ENCODE peak calls at places on chromosome 22, in five cellular contexts. Z is AG04450, F is lower lobe of right lung, V is progenitor cell of endocrine pancreas, K is PC-3. O is an unnamed sample.

GRCh38 chr22:29315286-29316195 is at the start of gene RASL10A:
- DNase-seq in K (no peak), V (no peak), Z (no peak), F (peak), O (no peak)

GRCh38 chr22:22955866-22956535 is 68.4 kb downstream of the IGLL5 start:
- DNase-seq in Z (peak), F (peak), V (peak), K (peak), O (peak)

GRCh38 chr22:29629382-29630179 is 26.1 kb downstream of the NF2 start:
- DNase-seq in Z (no peak), F (no peak), V (no peak), K (peak), O (no peak)

GRCh38 chr22:46092646-46093410 is 57.5 kb upstream of the PPARA start:
- DNase-seq in K (no peak), V (no peak), Z (no peak), F (no peak), O (no peak)

GRCh38 chr22:22961574-22961973 is 74.0 kb downstream of the IGLL5 start:
- DNase-seq in F (no peak), Z (no peak), V (no peak), K (no peak), O (no peak)

GRCh38 chr22:22883090-22883727 is 4.4 kb upstream of the IGLL5 start:
- DNase-seq in K (no peak), Z (no peak), F (no peak), V (no peak), O (no peak)

GRCh38 chr22:41598081-41598480 is 8.4 kb upstream of the PMM1 start:
- DNase-seq in V (no peak), F (no peak), K (peak), Z (no peak), O (peak)

GRCh38 chr22:35894937-35895708 is 133.5 kb downstream of the RBFOX2 start:
- DNase-seq in V (no peak), K (peak), F (no peak), Z (peak), O (peak)

GRCh38 chr22:46665151-46665695 is 45.0 kb downstream of the GRAMD4 start:
- DNase-seq in V (no peak), K (no peak), Z (no peak), F (no peak), O (no peak)

GRCh38 chr22:22928666-22929380 is 41.2 kb downstream of the IGLL5 start:
- DNase-seq in V (no peak), Z (no peak), F (peak), K (peak), O (peak)

GRCh38 chr22:50700387-50701075 is 27.9 kb downstream of the SHANK3 start:
- DNase-seq in F (peak), Z (no peak), V (no peak), K (no peak), O (no peak)

GRCh38 chr22:29473001-29473400 is 7.0 kb upstream of the NEFH start:
- DNase-seq in K (no peak), Z (no peak), F (no peak), V (no peak), O (no peak)

GRCh38 chr22:22779213-22779612 is 108.4 kb upstream of the IGLL5 start:
- DNase-seq in F (no peak), K (no peak), Z (no peak), V (no peak), O (no peak)

GRCh38 chr22:40605676-40606250 is 30.8 kb downstream of the MRTFA start:
- DNase-seq in V (no peak), Z (no peak), F (no peak), K (no peak), O (peak)

GRCh38 chr22:50684501-50684900 is 11.9 kb downstream of the SHANK3 start:
- DNase-seq in Z (no peak), K (no peak), F (no peak), V (peak), O (no peak)

GRCh38 chr22:24744638-24745037 is 29.9 kb downstream of the PIWIL3 start:
- DNase-seq in K (no peak), V (no peak), F (no peak), Z (no peak), O (peak)

GRCh38 chr22:27881404-27881803 is 37.7 kb downstream of the PITPNB start:
- DNase-seq in V (no peak), F (no peak), K (no peak), Z (peak), O (peak)

GRCh38 chr22:48369789-48370507 is 1457.7 kb downstream of the BRD1 start:
- DNase-seq in V (no peak), Z (no peak), K (no peak), F (no peak), O (no peak)

GRCh38 chr22:46078241-46079092 is 71.9 kb upstream of the PPARA start:
- DNase-seq in V (no peak), K (peak), Z (no peak), F (peak), O (peak)

GRCh38 chr22:45692549-45692948 is 20.9 kb downstream of the ATXN10 start:
- DNase-seq in F (no peak), V (no peak), Z (no peak), K (peak), O (peak)

GRCh38 chr22:45512363-45512762 is 9.7 kb downstream of the FBLN1 start:
- DNase-seq in Z (no peak), V (no peak), K (no peak), F (no peak), O (no peak)

GRCh38 chr22:32020117-32020516 is 22.9 kb upstream of the SLC5A1 start:
- DNase-seq in K (peak), V (no peak), F (no peak), Z (peak), O (peak)

GRCh38 chr22:49112661-49113626 is 714.7 kb downstream of the BRD1 start:
- DNase-seq in V (no peak), F (no peak), Z (no peak), K (no peak), O (no peak)

GRCh38 chr22:42780070-42780540 is 59.4 kb upstream of the A4GALT start:
- DNase-seq in F (no peak), Z (peak), V (peak), K (peak), O (peak)

GRCh38 chr22:49935561-49935960 is 17.1 kb downstream of the CRELD2 start:
- DNase-seq in V (no peak), Z (no peak), K (no peak), F (no peak), O (peak)

GRCh38 chr22:49021926-49022815 is 805.5 kb downstream of the BRD1 start:
- DNase-seq in V (no peak), Z (no peak), K (no peak), F (peak), O (no peak)

GRCh38 chr22:42473484-42474193 is 41.4 kb upstream of the NFAM1 start:
- DNase-seq in V (no peak), F (no peak), K (peak), Z (peak), O (peak)

GRCh38 chr22:45197606-45198462 is 34.1 kb downstream of the NUP50 start:
- DNase-seq in F (peak), K (no peak), V (no peak), Z (no peak), O (no peak)

GRCh38 chr22:46922037-46922436 is 159.6 kb downstream of the TBC1D22A start:
- DNase-seq in K (no peak), F (no peak), V (no peak), Z (no peak), O (no peak)

GRCh38 chr22:28279888-28280287 is 360.8 kb upstream of the PITPNB start:
- DNase-seq in K (no peak), Z (peak), V (no peak), F (no peak), O (no peak)

GRCh38 chr22:44190381-44190976 is 9.8 kb downstream of the PARVG start:
- DNase-seq in V (no peak), K (no peak), F (no peak), Z (no peak), O (no peak)

GRCh38 chr22:46086577-46087335 is 63.6 kb upstream of the PPARA start:
- DNase-seq in F (peak), K (no peak), V (no peak), Z (no peak), O (no peak)

GRCh38 chr22:28887725-28888459 is 4.5 kb downstream of the ZNRF3 start:
- DNase-seq in K (no peak), V (no peak), Z (no peak), F (no peak), O (no peak)

GRCh38 chr22:17787159-17788022 is 13.1 kb upstream of the BID start:
- DNase-seq in K (no peak), V (no peak), Z (no peak), F (no peak), O (no peak)

GRCh38 chr22:17788023-17788330 is 13.7 kb upstream of the BID start:
- DNase-seq in K (no peak), F (no peak), Z (no peak), V (no peak), O (no peak)

GRCh38 chr22:17789379-17790200 is 15.3 kb upstream of the BID start:
- DNase-seq in K (no peak), V (no peak), Z (no peak), F (no peak), O (no peak)

GRCh38 chr22:17786435-17787158 is 12.3 kb upstream of the BID start:
- DNase-seq in F (peak), V (no peak), K (no peak), Z (no peak), O (peak)

DNA sequence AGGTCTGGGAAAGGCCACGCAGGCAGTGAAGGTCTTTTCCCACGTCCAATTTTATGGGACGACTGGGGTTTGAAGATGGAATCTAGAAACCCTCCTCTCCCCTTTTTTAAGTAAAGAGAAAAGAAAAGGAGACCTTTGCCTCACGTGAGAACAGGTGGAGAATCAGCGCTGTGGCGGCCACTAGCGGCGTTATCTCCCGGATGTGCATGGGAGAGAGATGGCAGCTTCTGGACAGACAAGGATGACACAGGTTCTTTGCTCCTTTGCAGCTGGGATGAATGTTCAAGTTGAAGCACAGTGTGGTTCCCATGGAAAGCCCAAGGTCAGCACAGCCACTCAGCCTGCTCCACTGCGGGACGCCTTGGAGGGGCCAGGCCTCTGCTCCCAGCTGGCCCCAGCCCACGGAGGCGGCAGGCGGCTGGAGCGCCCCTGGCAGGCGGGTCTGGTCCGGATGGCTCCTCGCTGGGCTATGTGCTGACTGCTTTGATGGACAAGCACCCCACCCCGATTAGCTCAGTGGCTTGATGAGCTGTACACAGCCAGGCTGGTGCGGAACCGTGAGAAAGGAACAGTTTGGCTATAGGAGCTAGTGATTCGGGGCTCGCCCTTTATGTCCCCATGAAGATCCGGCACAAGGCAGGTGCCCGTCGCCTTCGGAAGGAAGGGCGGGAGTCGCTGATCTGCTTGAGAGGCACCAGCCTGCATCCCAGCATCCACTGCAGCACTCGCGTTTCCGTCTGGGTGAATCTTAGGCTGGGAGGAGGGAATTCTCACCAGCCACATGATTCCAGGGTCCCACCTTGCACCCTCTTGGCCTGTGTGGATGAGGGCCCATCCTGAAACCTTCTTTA is 14.5 kb upstream of the BID start:
- DNase-seq in Z (no peak), V (no peak), F (no peak), K (no peak), O (no peak)
- TF ChIP-seq CTCF in Z (peak), V (no peak), F (no peak), K (no peak), O (no peak)

GRCh38 chr22:19492504-19493174 is 12.9 kb downstream of the CDC45 start:
- DNase-seq in K (no peak), V (no peak), Z (no peak), F (no peak), O (no peak)
- TF ChIP-seq CTCF in K (no peak), V (no peak), Z (no peak), F (no peak), O (no peak)

DNA sequence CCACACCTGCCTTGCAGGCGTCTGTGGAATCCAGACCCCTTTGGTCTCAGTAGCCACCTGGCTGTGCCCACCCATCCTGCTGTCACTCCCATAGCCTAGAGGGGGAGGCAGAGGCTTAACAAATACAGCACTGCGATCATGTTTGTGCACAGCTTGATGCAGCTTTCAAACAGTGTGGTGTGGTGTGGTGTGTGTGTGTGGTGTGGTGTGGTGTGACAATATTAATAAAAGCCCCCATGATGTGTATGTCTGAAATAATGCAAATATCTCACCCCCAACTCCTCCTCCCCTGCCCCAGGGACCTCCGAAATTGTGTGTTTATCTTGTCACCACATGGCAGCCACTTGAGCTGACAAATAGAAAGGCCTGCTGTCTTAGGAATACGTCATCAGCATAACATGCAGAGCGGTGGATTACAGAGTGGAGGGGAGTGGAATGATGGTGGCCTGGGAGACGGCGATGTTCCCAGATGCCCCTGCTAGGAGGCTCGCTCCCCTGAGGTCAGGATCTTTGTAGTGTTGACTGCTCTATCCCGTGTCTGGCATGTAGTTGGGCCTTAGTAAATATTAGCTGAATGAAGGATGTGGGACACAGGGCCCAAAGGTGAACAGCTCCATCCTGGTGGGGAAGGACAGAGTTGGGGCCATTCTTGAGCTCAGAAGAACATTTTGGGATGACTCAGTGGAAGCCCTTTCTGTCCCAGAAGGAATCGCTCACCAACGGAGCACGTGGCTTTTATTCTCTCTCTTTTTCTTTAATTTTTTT is 2.8 kb downstream of the PDXP start:
- DNase-seq in Z (peak), K (peak), F (no peak), V (no peak), O (peak)
- TF ChIP-seq CTCF in Z (peak), K (peak), F (peak), V (peak), O (peak)

DNA sequence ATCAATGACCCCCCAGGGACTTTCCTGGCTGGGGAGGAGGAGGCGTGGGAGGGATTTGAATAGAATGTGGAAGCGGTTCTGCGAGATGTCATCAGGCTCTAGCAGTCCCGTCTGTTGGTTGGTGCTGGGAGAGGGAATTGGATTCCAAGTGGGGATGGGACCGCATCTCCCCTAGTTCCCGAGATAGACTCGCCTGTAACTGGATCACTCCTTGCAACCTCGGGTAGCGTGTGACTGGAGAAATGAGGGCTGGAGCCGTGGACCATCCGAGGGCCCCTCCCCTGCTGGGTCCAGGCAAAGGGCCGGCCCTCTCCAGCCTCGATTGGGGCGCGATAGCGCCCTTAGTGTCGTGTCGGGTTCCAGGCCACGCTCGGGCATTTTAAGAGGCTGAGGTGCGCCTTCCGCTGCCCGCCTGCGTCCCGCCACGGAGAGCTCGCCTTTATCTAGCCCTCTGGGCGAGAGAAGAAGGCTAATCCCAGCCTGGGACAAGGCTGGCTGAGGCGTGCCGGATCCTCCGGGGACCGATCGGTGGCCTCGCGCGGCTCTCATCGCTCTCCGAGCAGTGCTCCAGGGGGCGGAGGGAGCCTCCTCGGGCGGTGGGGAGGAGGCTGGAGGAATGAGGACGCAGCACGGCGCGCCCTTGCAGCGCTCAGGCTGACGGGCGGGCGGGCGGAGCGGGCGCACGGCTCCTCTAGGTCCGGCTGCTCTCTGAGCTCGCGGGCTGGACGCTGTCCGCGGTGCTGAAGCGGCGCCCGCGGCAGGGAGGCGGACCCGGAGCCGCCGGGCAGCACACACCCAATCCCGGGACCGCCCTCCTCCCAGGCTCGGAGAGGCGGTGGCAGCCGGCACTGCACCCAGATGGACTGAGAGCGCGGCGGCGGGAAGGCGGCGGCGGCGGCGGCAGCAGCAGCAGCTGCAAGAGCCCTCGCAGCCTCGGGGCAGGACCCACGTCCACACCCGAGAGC is 107.8 kb downstream of the OSBP2 start:
- DNase-seq in Z (peak), K (peak), V (peak), F (peak), O (peak)
- TF ChIP-seq CTCF in Z (peak), K (no peak), V (peak), F (peak), O (no peak)

DNA sequence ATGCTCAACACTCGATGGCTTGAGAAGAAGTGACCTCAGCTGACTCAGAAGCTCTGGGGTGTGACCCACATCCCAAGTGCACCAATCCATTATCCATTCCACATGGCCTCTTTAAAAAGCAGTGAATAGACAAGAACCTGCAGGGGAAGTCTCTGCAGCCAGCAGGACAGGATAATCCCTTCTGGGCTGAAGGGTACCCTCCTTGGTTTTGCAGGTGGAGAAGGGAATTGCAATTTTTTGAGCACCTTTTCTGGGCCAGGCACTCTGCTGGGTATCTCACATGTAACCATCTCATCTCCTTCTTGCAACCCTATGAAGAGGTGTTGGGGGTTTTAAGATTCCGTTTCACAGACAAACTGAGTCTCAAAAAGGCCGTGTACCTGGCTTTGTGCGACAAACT is 76.6 kb downstream of the MYO18B start:
- DNase-seq in Z (no peak), V (no peak), K (no peak), F (no peak), O (no peak)
- TF ChIP-seq CTCF in Z (no peak), V (no peak), K (no peak), F (no peak), O (no peak)

GRCh38 chr22:20438678-20439492 is 1.3 kb upstream of the SCARF2 start:
- DNase-seq in F (peak), V (no peak), K (no peak), Z (no peak), O (peak)
- TF ChIP-seq CTCF in F (peak), V (no peak), K (no peak), Z (peak), O (peak)

GRCh38 chr22:21569459-21570161 is 2.1 kb downstream of the UBE2L3 start:
- DNase-seq in K (no peak), V (no peak), Z (no peak), F (no peak), O (no peak)
- TF ChIP-seq CTCF in K (no peak), V (no peak), Z (no peak), F (no peak), O (no peak)

DNA sequence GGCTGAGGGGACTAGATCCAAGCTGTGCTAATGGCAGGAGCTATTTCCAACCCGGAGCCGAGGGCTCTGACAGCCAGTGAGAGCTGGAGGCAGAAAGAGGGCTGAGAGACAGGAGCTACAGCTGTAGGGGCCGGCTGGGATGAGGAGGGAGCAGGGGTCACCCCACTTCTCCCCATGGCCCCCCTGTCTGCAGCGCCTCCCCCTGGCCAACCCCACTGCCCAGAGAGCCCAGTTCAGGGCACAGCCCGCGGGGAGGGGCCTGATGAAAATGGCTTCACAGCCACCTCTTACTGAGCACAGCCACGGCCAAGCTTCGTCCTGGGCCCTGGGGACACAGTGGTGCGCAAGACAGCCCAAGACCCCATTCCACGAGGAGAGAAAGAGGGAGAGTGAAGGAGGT is 27.9 kb downstream of the RPL3 start:
- DNase-seq in Z (no peak), K (no peak), F (no peak), V (no peak), O (no peak)
- TF ChIP-seq CTCF in Z (peak), K (peak), F (no peak), V (no peak), O (no peak)